ENCODE peak calls at places on chromosomes 5 and 9, in four cellular contexts. One of them, this sample, is unnamed.
A peak's percentile ranks its signal among the peaks of the same experiment; 100 is the strongest.

GRCh38 chr9:136206602-136207333 is 1.8 kb upstream of the LHX3 start:
- DNase-seq in fibroblast of the aortic adventitia: no peak
- DNase-seq in foreskin fibroblast: no peak
- DNase-seq in activated CD4-positive, alpha-beta T cell treated with anti-CD3 and anti-CD28 coated beads for 4 hours: no peak
- DNase-seq in this sample: no peak

GRCh38 chr9:116280529-116280928 is 126.9 kb downstream of the PAPPA start:
- DNase-seq in fibroblast of the aortic adventitia: no peak
- DNase-seq in foreskin fibroblast: no peak
- DNase-seq in activated CD4-positive, alpha-beta T cell treated with anti-CD3 and anti-CD28 coated beads for 4 hours: no peak
- DNase-seq in this sample: peak; percentile 12

GRCh38 chr5:77662615-77663014 is 24.1 kb upstream of the OTP start:
- DNase-seq in fibroblast of the aortic adventitia: no peak
- DNase-seq in foreskin fibroblast: no peak
- DNase-seq in activated CD4-positive, alpha-beta T cell treated with anti-CD3 and anti-CD28 coated beads for 4 hours: no peak
- DNase-seq in this sample: no peak

GRCh38 chr9:134205636-134206316 is 41.4 kb upstream of the RNU6ATAC start:
- DNase-seq in fibroblast of the aortic adventitia: peak; percentile 66
- DNase-seq in foreskin fibroblast: peak; percentile 45
- DNase-seq in activated CD4-positive, alpha-beta T cell treated with anti-CD3 and anti-CD28 coated beads for 4 hours: no peak
- DNase-seq in this sample: no peak

GRCh38 chr9:37293664-37294524 is 128.6 kb upstream of the GRHPR start:
- DNase-seq in fibroblast of the aortic adventitia: peak; percentile 48
- DNase-seq in foreskin fibroblast: no peak
- DNase-seq in activated CD4-positive, alpha-beta T cell treated with anti-CD3 and anti-CD28 coated beads for 4 hours: no peak
- DNase-seq in this sample: no peak

GRCh38 chr5:142364251-142365145 is 39.7 kb upstream of the SPRY4 start:
- DNase-seq in fibroblast of the aortic adventitia: no peak
- DNase-seq in foreskin fibroblast: no peak
- DNase-seq in activated CD4-positive, alpha-beta T cell treated with anti-CD3 and anti-CD28 coated beads for 4 hours: no peak
- DNase-seq in this sample: no peak

GRCh38 chr9:33187519-33188218 is 20.5 kb upstream of the B4GALT1 start:
- DNase-seq in fibroblast of the aortic adventitia: peak; percentile 87
- DNase-seq in foreskin fibroblast: peak; percentile 55
- DNase-seq in activated CD4-positive, alpha-beta T cell treated with anti-CD3 and anti-CD28 coated beads for 4 hours: no peak
- DNase-seq in this sample: no peak

GRCh38 chr9:102273952-102274351 is 535.5 kb upstream of the GRIN3A start:
- DNase-seq in fibroblast of the aortic adventitia: peak; percentile 0
- DNase-seq in foreskin fibroblast: no peak
- DNase-seq in activated CD4-positive, alpha-beta T cell treated with anti-CD3 and anti-CD28 coated beads for 4 hours: no peak
- DNase-seq in this sample: no peak

GRCh38 chr5:59186623-59187022 is 603.7 kb downstream of the RAB3C start:
- DNase-seq in fibroblast of the aortic adventitia: no peak
- DNase-seq in foreskin fibroblast: no peak
- DNase-seq in activated CD4-positive, alpha-beta T cell treated with anti-CD3 and anti-CD28 coated beads for 4 hours: no peak
- DNase-seq in this sample: no peak